ENCODE peak calls at places on chromosomes 16 and 17, in nine cellular contexts. One of them, this sample, is unnamed.

GRCh38 chr16:505479-506245 is 21.9 kb upstream of the CAPN15 start:
- DNase-seq in heart right ventricle: no peak
- DNase-seq in adrenal gland: no peak
- DNase-seq in cardiac muscle cell: no peak
- DNase-seq in hepatocyte: no peak
- DNase-seq in body of pancreas: no peak
- DNase-seq in uterus: no peak
- DNase-seq in lower lobe of right lung: no peak
- DNase-seq in IMR-90: no peak
- DNase-seq in this sample: no peak

GRCh38 chr17:40422990-40423611 is 5.4 kb upstream of the TOP2A start:
- DNase-seq in heart right ventricle: no peak
- DNase-seq in adrenal gland: no peak
- DNase-seq in cardiac muscle cell: no peak
- DNase-seq in hepatocyte: no peak
- DNase-seq in body of pancreas: no peak
- DNase-seq in uterus: no peak
- DNase-seq in lower lobe of right lung: no peak
- DNase-seq in IMR-90: no peak
- DNase-seq in this sample: no peak

GRCh38 chr16:75462804-75463203 is 1.7 kb downstream of the TMEM170A start:
- DNase-seq in heart right ventricle: no peak
- DNase-seq in adrenal gland: no peak
- DNase-seq in cardiac muscle cell: no peak
- DNase-seq in hepatocyte: no peak
- DNase-seq in body of pancreas: no peak
- DNase-seq in uterus: no peak
- DNase-seq in lower lobe of right lung: no peak
- DNase-seq in IMR-90: no peak
- DNase-seq in this sample: no peak

GRCh38 chr16:67740391-67740790 is 21.3 kb upstream of the GFOD2 start:
- DNase-seq in heart right ventricle: no peak
- DNase-seq in adrenal gland: no peak
- DNase-seq in cardiac muscle cell: no peak
- DNase-seq in hepatocyte: no peak
- DNase-seq in body of pancreas: no peak
- DNase-seq in uterus: no peak
- DNase-seq in lower lobe of right lung: no peak
- DNase-seq in IMR-90: no peak
- DNase-seq in this sample: no peak

GRCh38 chr16:6835516-6835915 is 497.1 kb upstream of the RBFOX1 start:
- DNase-seq in heart right ventricle: no peak
- DNase-seq in adrenal gland: no peak
- DNase-seq in cardiac muscle cell: no peak
- DNase-seq in hepatocyte: no peak
- DNase-seq in body of pancreas: no peak
- DNase-seq in uterus: no peak
- DNase-seq in lower lobe of right lung: no peak
- DNase-seq in IMR-90: no peak
- DNase-seq in this sample: no peak

GRCh38 chr17:37283414-37283961 is 92.3 kb upstream of the C17orf78 start:
- DNase-seq in heart right ventricle: no peak
- DNase-seq in adrenal gland: no peak
- DNase-seq in cardiac muscle cell: peak
- DNase-seq in hepatocyte: no peak
- DNase-seq in body of pancreas: no peak
- DNase-seq in uterus: no peak
- DNase-seq in lower lobe of right lung: no peak
- DNase-seq in IMR-90: peak
- DNase-seq in this sample: no peak

GRCh38 chr17:67633751-67634191 is 84.0 kb upstream of the NOL11 start:
- DNase-seq in heart right ventricle: peak
- DNase-seq in adrenal gland: peak
- DNase-seq in cardiac muscle cell: no peak
- DNase-seq in hepatocyte: no peak
- DNase-seq in body of pancreas: no peak
- DNase-seq in uterus: peak
- DNase-seq in lower lobe of right lung: no peak
- DNase-seq in IMR-90: peak
- DNase-seq in this sample: no peak

GRCh38 chr17:13562271-13562800 is 39.4 kb downstream of the HS3ST3A1 start:
- DNase-seq in heart right ventricle: no peak
- DNase-seq in adrenal gland: peak
- DNase-seq in cardiac muscle cell: no peak
- DNase-seq in hepatocyte: peak
- DNase-seq in body of pancreas: no peak
- DNase-seq in uterus: no peak
- DNase-seq in lower lobe of right lung: no peak
- DNase-seq in IMR-90: peak
- DNase-seq in this sample: no peak

GRCh38 chr17:63082273-63082861 is 116.3 kb downstream of the TANC2 start:
- DNase-seq in heart right ventricle: no peak
- DNase-seq in adrenal gland: no peak
- DNase-seq in cardiac muscle cell: peak
- DNase-seq in hepatocyte: peak
- DNase-seq in body of pancreas: no peak
- DNase-seq in uterus: no peak
- DNase-seq in lower lobe of right lung: no peak
- DNase-seq in IMR-90: peak
- DNase-seq in this sample: peak

GRCh38 chr16:66913081-66913480 is 5.6 kb downstream of the CDH16 start:
- DNase-seq in heart right ventricle: no peak
- DNase-seq in adrenal gland: no peak
- DNase-seq in cardiac muscle cell: no peak
- DNase-seq in hepatocyte: no peak
- DNase-seq in body of pancreas: no peak
- DNase-seq in uterus: no peak
- DNase-seq in lower lobe of right lung: no peak
- DNase-seq in IMR-90: no peak
- DNase-seq in this sample: no peak

GRCh38 chr16:84281077-84281476 is 13.6 kb upstream of the WFDC1 start:
- DNase-seq in heart right ventricle: no peak
- DNase-seq in adrenal gland: no peak
- DNase-seq in cardiac muscle cell: peak
- DNase-seq in hepatocyte: no peak
- DNase-seq in body of pancreas: no peak
- DNase-seq in uterus: no peak
- DNase-seq in lower lobe of right lung: no peak
- DNase-seq in IMR-90: peak
- DNase-seq in this sample: no peak

GRCh38 chr16:19102187-19102872 is 11.4 kb upstream of the ITPRIPL2 start:
- DNase-seq in heart right ventricle: no peak
- DNase-seq in adrenal gland: peak
- DNase-seq in cardiac muscle cell: no peak
- DNase-seq in hepatocyte: no peak
- DNase-seq in body of pancreas: no peak
- DNase-seq in uterus: no peak
- DNase-seq in lower lobe of right lung: no peak
- DNase-seq in IMR-90: no peak
- DNase-seq in this sample: no peak

GRCh38 chr16:27243725-27244362 is 24.7 kb downstream of the NSMCE1 start:
- DNase-seq in heart right ventricle: no peak
- DNase-seq in adrenal gland: peak
- DNase-seq in cardiac muscle cell: no peak
- DNase-seq in hepatocyte: no peak
- DNase-seq in body of pancreas: no peak
- DNase-seq in uterus: no peak
- DNase-seq in lower lobe of right lung: peak
- DNase-seq in IMR-90: no peak
- DNase-seq in this sample: no peak

GRCh38 chr16:70437582-70438324 is 1.1 kb downstream of the ST3GAL2 start:
- DNase-seq in heart right ventricle: no peak
- DNase-seq in adrenal gland: peak
- DNase-seq in cardiac muscle cell: peak
- DNase-seq in hepatocyte: no peak
- DNase-seq in body of pancreas: no peak
- DNase-seq in uterus: peak
- DNase-seq in lower lobe of right lung: no peak
- DNase-seq in IMR-90: peak
- DNase-seq in this sample: no peak

GRCh38 chr17:20121359-20122235 is 112.4 kb downstream of the SPECC1 start:
- DNase-seq in heart right ventricle: peak
- DNase-seq in adrenal gland: peak
- DNase-seq in cardiac muscle cell: peak
- DNase-seq in hepatocyte: peak
- DNase-seq in body of pancreas: peak
- DNase-seq in uterus: peak
- DNase-seq in lower lobe of right lung: peak
- DNase-seq in IMR-90: peak
- DNase-seq in this sample: peak

DNA sequence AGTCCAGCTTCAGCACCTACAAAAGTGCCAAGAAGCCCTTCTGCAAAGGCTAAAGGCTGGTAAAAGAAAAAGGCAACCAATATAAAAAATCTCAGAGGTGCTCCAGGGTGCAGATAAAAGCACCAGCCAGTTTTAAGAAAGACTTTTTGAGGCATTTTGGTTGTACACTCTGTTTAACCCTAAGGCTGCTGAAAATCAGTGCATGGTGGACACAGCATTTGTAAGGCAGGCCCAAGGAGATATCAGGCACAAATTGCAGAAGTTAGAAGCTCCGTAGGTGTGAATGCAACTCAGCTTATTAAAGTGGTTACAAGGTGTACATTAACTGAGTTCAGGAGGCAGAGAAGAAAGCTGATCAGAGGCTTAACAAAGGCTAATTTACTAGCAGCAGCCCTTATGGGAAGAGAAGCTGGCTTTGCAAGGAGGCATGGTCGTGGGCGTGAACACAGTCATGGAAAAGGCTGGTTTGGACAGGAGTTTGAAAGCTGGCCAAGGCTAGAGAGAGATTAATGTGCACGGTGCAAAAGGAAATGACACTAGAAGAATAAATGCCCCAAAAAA is 21.1 kb downstream of the ACSM1 start:
- DNase-seq in heart right ventricle: no peak
- DNase-seq in adrenal gland: peak
- DNase-seq in cardiac muscle cell: peak
- DNase-seq in hepatocyte: no peak
- DNase-seq in body of pancreas: peak
- DNase-seq in uterus: peak
- DNase-seq in lower lobe of right lung: no peak
- DNase-seq in IMR-90: no peak
- DNase-seq in this sample: no peak
- H3K4me3 ChIP-seq in heart right ventricle: peak
- H3K4me3 ChIP-seq in adrenal gland: no peak
- H3K4me3 ChIP-seq in cardiac muscle cell: no peak
- H3K4me3 ChIP-seq in hepatocyte: no peak
- H3K4me3 ChIP-seq in body of pancreas: no peak
- H3K4me3 ChIP-seq in uterus: peak
- H3K4me3 ChIP-seq in lower lobe of right lung: peak
- H3K4me3 ChIP-seq in IMR-90: no peak
- H3K4me3 ChIP-seq in this sample: no peak

GRCh38 chr17:59400858-59401257 is 69.4 kb downstream of the YPEL2 start:
- DNase-seq in heart right ventricle: no peak
- DNase-seq in adrenal gland: no peak
- DNase-seq in cardiac muscle cell: no peak
- DNase-seq in hepatocyte: no peak
- DNase-seq in body of pancreas: no peak
- DNase-seq in uterus: no peak
- DNase-seq in lower lobe of right lung: no peak
- DNase-seq in IMR-90: no peak
- DNase-seq in this sample: no peak

GRCh38 chr17:59401725-59402124 is 70.3 kb downstream of the YPEL2 start:
- DNase-seq in heart right ventricle: no peak
- DNase-seq in adrenal gland: no peak
- DNase-seq in cardiac muscle cell: no peak
- DNase-seq in hepatocyte: no peak
- DNase-seq in body of pancreas: no peak
- DNase-seq in uterus: no peak
- DNase-seq in lower lobe of right lung: no peak
- DNase-seq in IMR-90: no peak
- DNase-seq in this sample: no peak

GRCh38 chr17:59401274-59401673 is 69.8 kb downstream of the YPEL2 start:
- DNase-seq in heart right ventricle: no peak
- DNase-seq in adrenal gland: no peak
- DNase-seq in cardiac muscle cell: no peak
- DNase-seq in hepatocyte: no peak
- DNase-seq in body of pancreas: no peak
- DNase-seq in uterus: no peak
- DNase-seq in lower lobe of right lung: no peak
- DNase-seq in IMR-90: no peak
- DNase-seq in this sample: no peak

GRCh38 chr17:59397316-59398073 is 66.0 kb downstream of the YPEL2 start:
- DNase-seq in heart right ventricle: no peak
- DNase-seq in adrenal gland: no peak
- DNase-seq in cardiac muscle cell: no peak
- DNase-seq in hepatocyte: no peak
- DNase-seq in body of pancreas: no peak
- DNase-seq in uterus: no peak
- DNase-seq in lower lobe of right lung: no peak
- DNase-seq in IMR-90: no peak
- DNase-seq in this sample: no peak

GRCh38 chr17:59399914-59400313 is 68.5 kb downstream of the YPEL2 start:
- DNase-seq in heart right ventricle: no peak
- DNase-seq in adrenal gland: no peak
- DNase-seq in cardiac muscle cell: no peak
- DNase-seq in hepatocyte: no peak
- DNase-seq in body of pancreas: no peak
- DNase-seq in uterus: no peak
- DNase-seq in lower lobe of right lung: no peak
- DNase-seq in IMR-90: no peak
- DNase-seq in this sample: no peak
- H3K27ac ChIP-seq in heart right ventricle: peak
- H3K27ac ChIP-seq in adrenal gland: peak
- H3K27ac ChIP-seq in cardiac muscle cell: peak
- H3K27ac ChIP-seq in hepatocyte: no peak
- H3K27ac ChIP-seq in body of pancreas: peak
- H3K27ac ChIP-seq in uterus: peak
- H3K27ac ChIP-seq in lower lobe of right lung: no peak
- H3K27ac ChIP-seq in IMR-90: no peak
- H3K27ac ChIP-seq in this sample: no peak

DNA sequence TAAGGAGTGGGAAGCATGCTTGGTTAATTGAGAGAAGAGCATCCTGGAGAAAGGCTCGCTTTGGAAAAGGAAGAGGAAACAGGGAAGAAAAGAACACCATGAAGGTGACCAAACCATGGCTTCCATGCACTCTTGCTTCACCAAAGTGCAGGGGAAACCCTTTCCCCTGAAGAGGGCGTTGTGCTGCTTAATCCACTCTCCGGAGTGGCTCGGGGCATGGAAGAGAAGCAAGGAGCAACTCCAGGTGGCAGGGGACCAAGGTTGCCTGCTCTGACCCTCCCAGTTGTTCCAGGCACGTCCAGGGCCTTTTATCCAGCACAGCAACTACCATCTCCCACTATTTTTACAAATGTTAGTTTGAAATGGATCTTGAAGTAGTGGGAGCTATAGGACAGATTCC is 108.1 kb downstream of the STX8 start:
- DNase-seq in heart right ventricle: no peak
- DNase-seq in adrenal gland: no peak
- DNase-seq in cardiac muscle cell: no peak
- DNase-seq in hepatocyte: no peak
- DNase-seq in body of pancreas: no peak
- DNase-seq in uterus: no peak
- DNase-seq in lower lobe of right lung: no peak
- DNase-seq in IMR-90: no peak
- DNase-seq in this sample: no peak
- TF ChIP-seq CTCF in heart right ventricle: no peak
- TF ChIP-seq CTCF in adrenal gland: no peak
- TF ChIP-seq CTCF in cardiac muscle cell: no peak
- TF ChIP-seq CTCF in hepatocyte: no peak
- TF ChIP-seq CTCF in body of pancreas: no peak
- TF ChIP-seq CTCF in uterus: no peak
- TF ChIP-seq CTCF in lower lobe of right lung: no peak
- TF ChIP-seq CTCF in IMR-90: no peak
- TF ChIP-seq CTCF in this sample: no peak

GRCh38 chr16:85422124-85422373 is 191.1 kb upstream of the GSE1 start:
- DNase-seq in heart right ventricle: no peak
- DNase-seq in adrenal gland: no peak
- DNase-seq in cardiac muscle cell: no peak
- DNase-seq in hepatocyte: no peak
- DNase-seq in body of pancreas: peak
- DNase-seq in uterus: no peak
- DNase-seq in lower lobe of right lung: no peak
- DNase-seq in IMR-90: no peak
- DNase-seq in this sample: no peak
- H3K4me3 ChIP-seq in heart right ventricle: no peak
- H3K4me3 ChIP-seq in adrenal gland: no peak
- H3K4me3 ChIP-seq in cardiac muscle cell: no peak
- H3K4me3 ChIP-seq in hepatocyte: no peak
- H3K4me3 ChIP-seq in body of pancreas: no peak
- H3K4me3 ChIP-seq in uterus: no peak
- H3K4me3 ChIP-seq in lower lobe of right lung: no peak
- H3K4me3 ChIP-seq in IMR-90: no peak
- H3K4me3 ChIP-seq in this sample: no peak

This sample was measured in AG04450.